ENCODE peak calls at places on chromosomes 11 and 22, in four cellular contexts. R is GM12891, L is K562, H is HL-60. G is an unnamed sample.

GRCh38 chr11:8087756-8088155 is 6.7 kb downstream of the TUB start:
- DNase-seq in R (no peak), L (no peak), H (no peak), G (no peak)

GRCh38 chr11:118171274-118172062 is 5.0 kb downstream of the SCN2B start:
- DNase-seq in R (peak), L (peak), H (peak), G (no peak)

GRCh38 chr22:33921576-33922181 is 1.4 kb upstream of the LARGE1 start:
- DNase-seq in R (peak), L (no peak), H (no peak), G (no peak)

GRCh38 chr22:26485013-26485412 is 1.3 kb downstream of the SRRD start:
- DNase-seq in R (no peak), L (no peak), H (no peak), G (no peak)

GRCh38 chr11:104995001-104995408 is 26.6 kb upstream of the CASP4 start:
- DNase-seq in R (no peak), L (no peak), H (no peak), G (no peak)

GRCh38 chr11:50075856-50076255 is 43.2 kb downstream of the OR4C45 start:
- DNase-seq in R (no peak), L (no peak), H (peak), G (no peak)

GRCh38 chr11:67302571-67303131 is 679 bp upstream of the SSH3 start:
- DNase-seq in R (no peak), L (no peak), H (peak), G (no peak)

GRCh38 chr22:49655168-49655812 is 172.4 kb downstream of the BRD1 start:
- DNase-seq in R (no peak), L (no peak), H (peak), G (no peak)

GRCh38 chr22:45682069-45682468 is 10.4 kb downstream of the ATXN10 start:
- DNase-seq in R (no peak), L (no peak), H (no peak), G (no peak)

GRCh38 chr11:36002196-36002595 is 58.3 kb downstream of the LDLRAD3 start:
- DNase-seq in R (no peak), L (no peak), H (no peak), G (no peak)

GRCh38 chr11:120180571-120181445 is 30.0 kb upstream of the OAF start:
- DNase-seq in R (no peak), L (no peak), H (no peak), G (no peak)

DNA sequence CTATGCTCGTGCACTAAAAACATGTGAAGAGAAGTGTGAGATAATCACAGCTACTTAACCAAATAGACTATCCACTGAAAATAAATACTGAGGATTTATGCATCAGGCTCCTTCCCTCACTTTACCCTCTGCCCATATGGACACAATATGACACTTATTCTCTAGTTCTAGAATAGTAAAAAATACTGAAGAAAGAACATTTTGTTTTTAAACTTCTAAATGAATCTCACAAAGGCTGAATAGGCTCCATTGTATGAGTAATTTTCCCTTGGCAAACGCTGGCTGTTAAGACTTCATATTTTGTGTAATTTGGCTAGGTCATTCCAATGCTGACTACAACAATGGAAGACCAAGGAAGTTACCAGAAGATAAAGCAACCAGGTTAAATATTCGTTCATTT is 9.9 kb downstream of the HPS5 start:
- DNase-seq in R (no peak), L (no peak), H (no peak), G (no peak)
- TF ChIP-seq SPI1 in R (no peak), L (no peak), H (no peak), G (no peak)

GRCh38 chr11:6721343-6721742 is 38.2 kb upstream of the MRPL17 start:
- DNase-seq in R (no peak), L (no peak), H (no peak), G (no peak)
- TF ChIP-seq SPI1 in R (no peak), L (no peak), H (no peak), G (no peak)

GRCh38 chr22:28116261-28116673 is 197.2 kb upstream of the PITPNB start:
- DNase-seq in R (no peak), L (no peak), H (no peak), G (no peak)
- TF ChIP-seq SPI1 in R (no peak), L (no peak), H (no peak), G (no peak)

DNA sequence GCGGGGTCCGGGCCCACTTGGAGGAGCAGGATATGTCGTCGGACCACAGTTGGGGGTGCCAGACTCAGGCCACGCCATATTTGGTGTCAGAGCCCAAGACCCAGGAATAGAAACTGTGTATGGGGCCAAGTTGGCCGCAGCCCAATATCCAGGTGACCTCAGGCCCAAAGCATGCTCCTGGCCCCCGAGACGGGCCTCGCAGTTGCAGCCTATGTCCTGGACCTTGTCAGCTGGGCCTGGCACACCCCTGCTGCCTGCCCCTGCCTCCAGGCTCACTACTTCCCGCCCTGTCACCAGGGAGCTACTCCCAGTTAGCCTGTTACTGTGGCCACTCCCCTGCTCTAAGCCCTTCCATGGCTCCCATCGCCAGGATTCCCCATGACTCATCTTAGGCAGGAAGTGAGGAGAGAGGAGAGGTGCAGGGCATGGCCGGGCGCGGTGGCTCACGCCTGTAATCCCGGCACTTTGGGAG is 23.1 kb downstream of the A4GALT start:
- DNase-seq in R (no peak), L (no peak), H (no peak), G (no peak)
- TF ChIP-seq SPI1 in R (no peak), L (no peak), H (no peak), G (no peak)

DNA sequence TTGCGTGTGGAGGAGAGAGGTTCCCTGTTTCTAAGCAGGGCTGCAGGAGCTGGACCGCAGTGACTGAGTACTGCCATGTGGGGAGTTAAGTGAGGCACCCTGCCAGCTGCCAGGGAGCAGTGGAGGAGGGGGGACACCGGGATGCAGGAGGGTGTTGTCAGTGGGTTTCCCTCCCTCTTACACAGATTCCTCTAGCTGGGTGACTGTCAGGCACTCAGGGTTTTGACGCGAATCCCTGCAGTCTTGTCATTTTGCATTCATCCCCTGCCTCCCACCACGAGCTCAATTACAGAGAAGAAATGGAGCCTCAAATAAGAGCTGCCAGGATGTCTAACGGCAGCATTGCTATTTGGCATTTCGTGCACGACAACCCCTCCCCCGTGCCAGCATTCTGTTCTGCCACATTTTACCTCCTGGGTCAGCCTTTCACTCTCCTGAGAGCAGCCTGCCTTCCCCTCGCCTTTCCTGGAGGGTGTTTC is 119.9 kb upstream of the SORL1-AS1 start:
- DNase-seq in R (no peak), L (no peak), H (peak), G (no peak)
- TF ChIP-seq SPI1 in R (no peak), L (no peak), H (no peak), G (no peak)

GRCh38 chr11:42571486-42572230 is 740.1 kb upstream of the API5 start:
- DNase-seq in R (no peak), L (no peak), H (no peak), G (no peak)
- TF ChIP-seq SPI1 in R (no peak), L (no peak), H (no peak), G (no peak)

GRCh38 chr11:108512706-108513105 is 14.5 kb upstream of the POGLUT3 start:
- DNase-seq in R (no peak), L (no peak), H (no peak), G (no peak)

GRCh38 chr11:108524422-108524821 is 26.2 kb upstream of the POGLUT3 start:
- DNase-seq in R (no peak), L (no peak), H (no peak), G (no peak)

GRCh38 chr11:108522318-108522717 is 24.1 kb upstream of the POGLUT3 start:
- DNase-seq in R (no peak), L (no peak), H (no peak), G (no peak)

GRCh38 chr11:108516125-108516524 is 17.9 kb upstream of the POGLUT3 start:
- DNase-seq in R (no peak), L (no peak), H (no peak), G (no peak)

DNA sequence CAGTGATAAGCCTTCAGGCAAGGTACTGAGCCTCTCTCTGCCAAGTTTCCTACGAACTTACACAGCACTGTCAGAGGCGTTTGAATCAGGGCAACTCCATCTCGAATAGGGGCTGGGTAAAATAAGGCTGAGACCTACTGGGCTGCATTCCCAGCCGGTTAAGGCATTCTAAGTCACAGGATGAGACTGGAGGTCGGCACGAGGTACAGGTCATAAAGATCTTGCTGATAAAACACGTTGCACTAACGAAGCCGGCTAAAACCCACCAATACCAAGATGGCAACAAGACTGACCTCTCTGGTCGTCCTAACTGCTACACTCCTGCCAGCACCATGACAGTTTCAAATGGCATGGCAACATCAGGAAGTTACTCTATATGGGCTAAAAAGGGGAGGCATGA is 20.4 kb upstream of the POGLUT3 start:
- DNase-seq in R (no peak), L (no peak), H (no peak), G (no peak)
- TF ChIP-seq SPI1 in R (no peak), L (no peak), H (no peak), G (no peak)

DNA sequence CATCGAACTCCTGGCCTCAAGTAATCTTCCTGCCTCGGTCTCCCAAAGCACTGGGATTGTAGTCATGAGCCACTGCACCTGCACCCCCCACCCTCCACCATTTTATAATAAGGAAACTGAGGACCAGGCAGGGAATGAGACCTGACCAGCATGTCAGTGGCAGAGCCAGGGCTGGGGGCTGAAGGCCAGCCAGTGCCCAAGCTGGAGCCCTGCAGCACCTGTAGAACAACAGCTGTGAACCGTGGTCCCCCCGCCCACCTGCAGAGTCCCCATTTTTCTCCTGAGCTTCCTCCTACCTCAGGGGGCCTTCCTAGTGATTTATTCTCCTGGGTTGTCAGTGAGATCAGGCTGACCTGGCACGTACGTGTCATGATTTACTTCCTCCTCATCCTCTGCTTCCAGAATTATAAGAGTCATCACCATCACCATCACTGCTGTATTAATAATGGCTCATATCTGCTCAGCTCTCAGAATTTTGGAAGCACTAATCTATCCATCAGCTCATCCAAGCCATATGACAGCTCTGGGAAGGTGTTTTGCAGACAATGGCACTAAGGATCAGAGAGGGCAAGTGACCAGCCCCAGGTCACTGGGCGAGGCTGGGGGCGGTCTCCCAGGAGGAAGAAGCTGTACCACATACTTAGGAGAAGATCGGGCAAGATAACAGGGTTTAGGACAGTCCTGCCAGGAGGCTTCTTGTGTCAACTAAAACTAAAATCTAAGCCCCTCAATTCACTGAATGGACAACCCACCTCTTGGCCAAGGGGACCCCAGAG is 5.5 kb upstream of the SLCO2B1 start:
- DNase-seq in R (no peak), L (no peak), H (no peak), G (no peak)
- TF ChIP-seq SPI1 in R (no peak), L (no peak), H (no peak), G (no peak)